ENCODE peak calls at places on chromosome 21, in five cellular contexts. K is psoas muscle, E is PC-3, W is esophagus squamous epithelium, H is stomach. B is an unnamed sample.

GRCh38 chr21:45111703-45112102 is 37.3 kb downstream of the ADARB1 start:
- DNase-seq in K (no peak), E (no peak), W (no peak), H (no peak), B (no peak)

GRCh38 chr21:46289655-46290178 is 3.6 kb downstream of the YBEY start:
- DNase-seq in K (no peak), E (no peak), W (no peak), H (no peak), B (no peak)

GRCh38 chr21:32916522-32917099 is 109.1 kb upstream of the OLIG2 start:
- DNase-seq in K (no peak), E (peak), W (no peak), H (no peak), B (no peak)

GRCh38 chr21:46069719-46070279 is 28.1 kb upstream of the COL6A2 start:
- DNase-seq in K (no peak), E (no peak), W (no peak), H (no peak), B (no peak)

GRCh38 chr21:16588433-16588860 is 858.7 kb downstream of the USP25 start:
- DNase-seq in K (peak), E (peak), W (no peak), H (peak), B (no peak)

GRCh38 chr21:44533121-44533890 is 6.7 kb downstream of the KRTAP10-1 start:
- DNase-seq in K (no peak), E (no peak), W (no peak), H (no peak), B (no peak)

GRCh38 chr21:45990049-45990711 is 8.6 kb downstream of the COL6A1 start:
- DNase-seq in K (peak), E (no peak), W (no peak), H (no peak), B (peak)

GRCh38 chr21:44618909-44619308 is 7.0 kb downstream of the KRTAP10-8 start:
- DNase-seq in K (no peak), E (peak), W (no peak), H (no peak), B (peak)

GRCh38 chr21:38938343-38938742 is 132.6 kb downstream of the ETS2 start:
- DNase-seq in K (no peak), E (no peak), W (no peak), H (no peak), B (no peak)

GRCh38 chr21:37658121-37658993 is 257.9 kb downstream of the KCNJ6 start:
- DNase-seq in K (no peak), E (no peak), W (no peak), H (no peak), B (no peak)

GRCh38 chr21:32300117-32300681 is 1.5 kb downstream of the MRAP start:
- DNase-seq in K (no peak), E (no peak), W (no peak), H (no peak), B (no peak)

GRCh38 chr21:40186036-40186435 is 318.8 kb downstream of the PCP4 start:
- DNase-seq in K (no peak), E (no peak), W (no peak), H (no peak), B (no peak)

GRCh38 chr21:26212220-26212619 is 41.6 kb upstream of the APP start:
- DNase-seq in K (no peak), E (no peak), W (no peak), H (no peak), B (no peak)

GRCh38 chr21:31687108-31687507 is 27.6 kb downstream of the SOD1 start:
- DNase-seq in K (no peak), E (no peak), W (no peak), H (no peak), B (no peak)

GRCh38 chr21:37700641-37701202 is 215.5 kb downstream of the KCNJ6 start:
- DNase-seq in K (no peak), E (peak), W (no peak), H (no peak), B (no peak)

GRCh38 chr21:16983425-16983824 is 529.4 kb upstream of the CXADR start:
- DNase-seq in K (no peak), E (no peak), W (no peak), H (no peak), B (no peak)

GRCh38 chr21:42113926-42114409 is 42.9 kb downstream of the UMODL1 start:
- DNase-seq in K (peak), E (peak), W (no peak), H (no peak), B (no peak)
- TF ChIP-seq CTCF in K (no peak), E (peak), W (peak), H (no peak), B (no peak)

GRCh38 chr21:14613496-14613895 is 67.4 kb upstream of the SAMSN1 start:
- DNase-seq in K (no peak), E (no peak), W (no peak), H (no peak), B (no peak)
- H3K27ac ChIP-seq in K (no peak), E (no peak), W (no peak), H (no peak), B (no peak)

GRCh38 chr21:34243562-34243961 is 120.2 kb upstream of the KCNE2 start:
- DNase-seq in K (no peak), E (peak), W (no peak), H (peak), B (no peak)
- TF ChIP-seq CTCF in K (no peak), E (peak), W (peak), H (no peak), B (peak)

GRCh38 chr21:29238967-29239289 is 59.8 kb upstream of the BACH1 start:
- DNase-seq in K (no peak), E (no peak), W (no peak), H (no peak), B (no peak)
- H3K27ac ChIP-seq in K (no peak), E (no peak), W (no peak), H (no peak), B (no peak)

GRCh38 chr21:34510148-34511142 is 1.6 kb downstream of the KCNE1 start:
- DNase-seq in K (peak), E (peak), W (no peak), H (peak), B (no peak)

GRCh38 chr21:34513109-34513675 is 1.2 kb upstream of the KCNE1 start:
- DNase-seq in K (no peak), E (no peak), W (no peak), H (no peak), B (no peak)

GRCh38 chr21:34511154-34511553 is 856 bp downstream of the KCNE1 start:
- DNase-seq in K (no peak), E (no peak), W (no peak), H (no peak), B (no peak)

GRCh38 chr21:34511787-34512451 is at the start of gene KCNE1:
- DNase-seq in K (no peak), E (no peak), W (no peak), H (no peak), B (no peak)

DNA sequence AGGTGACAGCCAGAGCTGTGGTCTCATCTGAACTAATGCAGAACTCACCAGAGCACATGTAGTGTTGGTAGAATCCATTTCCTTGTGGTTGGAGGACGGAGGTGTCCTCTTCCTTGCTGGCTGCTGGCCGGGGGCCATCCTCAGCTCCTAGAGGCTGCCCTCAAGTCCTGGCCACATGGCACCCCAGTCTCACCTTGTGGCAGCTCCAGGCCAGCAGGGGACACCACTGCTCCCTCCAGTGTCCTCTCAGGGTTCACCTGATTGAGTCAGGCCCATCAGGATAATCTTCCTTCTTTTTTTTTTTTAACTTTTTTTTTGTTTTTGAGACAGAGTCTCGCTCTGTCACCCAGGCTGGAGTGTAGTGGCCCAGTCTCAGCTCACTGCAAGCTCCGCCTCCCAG is 2.9 kb downstream of the KCNE1 start:
- DNase-seq in K (no peak), E (peak), W (no peak), H (no peak), B (no peak)
- TF ChIP-seq CTCF in K (no peak), E (peak), W (no peak), H (no peak), B (no peak)